ENCODE peak calls at places on chromosomes 7 and 10, in six cellular contexts. N is uterus; V is cardiac muscle cell; L is PC-9; S is CD4-positive, alpha-beta memory T cell; O is heart left ventricle. D is an unnamed sample.

GRCh38 chr10:113151178-113151577 is 201.1 kb downstream of the TCF7L2 start:
- DNase-seq in L (no peak), N (no peak), O (no peak), S (no peak), V (no peak), D (no peak)

GRCh38 chr10:58641095-58641531 is 128.4 kb downstream of the BICC1 start:
- DNase-seq in L (no peak), N (no peak), S (no peak), V (no peak), O (no peak), D (no peak)

GRCh38 chr10:58291538-58292174 is 22.7 kb downstream of the CISD1 start:
- DNase-seq in L (peak; percentile 35), N (no peak), O (no peak), V (peak; percentile 41), S (peak; percentile 40), D (no peak)

GRCh38 chr10:110209399-110209925 is 2.1 kb downstream of the MXI1 start:
- DNase-seq in O (peak; percentile 74), L (peak; percentile 46), N (peak; percentile 73), S (peak; percentile 93), V (peak; percentile 85), D (peak; percentile 83)

GRCh38 chr10:101965075-101965765 is 90.8 kb downstream of the ARMH3 start:
- DNase-seq in L (no peak), O (no peak), S (no peak), N (no peak), V (no peak), D (no peak)

GRCh38 chr10:113492181-113492580 is 60.7 kb upstream of the HABP2 start:
- DNase-seq in V (no peak), N (no peak), O (no peak), L (no peak), S (no peak), D (no peak)

GRCh38 chr10:12533151-12533550 is 183.8 kb downstream of the CAMK1D start:
- DNase-seq in S (no peak), N (no peak), L (no peak), O (no peak), V (no peak), D (no peak)

GRCh38 chr10:128009768-128010167 is 102.9 kb downstream of the PTPRE start:
- DNase-seq in V (no peak), O (no peak), S (no peak), N (no peak), L (no peak), D (no peak)

GRCh38 chr10:107425844-107426553 is 261.5 kb upstream of the SORCS1 start:
- DNase-seq in V (no peak), N (no peak), O (no peak), L (no peak), S (no peak), D (no peak)

GRCh38 chr10:88209837-88210552 is 346.6 kb downstream of the PTEN start:
- DNase-seq in S (no peak), V (no peak), L (no peak), O (no peak), N (no peak), D (peak; percentile 28)

DNA sequence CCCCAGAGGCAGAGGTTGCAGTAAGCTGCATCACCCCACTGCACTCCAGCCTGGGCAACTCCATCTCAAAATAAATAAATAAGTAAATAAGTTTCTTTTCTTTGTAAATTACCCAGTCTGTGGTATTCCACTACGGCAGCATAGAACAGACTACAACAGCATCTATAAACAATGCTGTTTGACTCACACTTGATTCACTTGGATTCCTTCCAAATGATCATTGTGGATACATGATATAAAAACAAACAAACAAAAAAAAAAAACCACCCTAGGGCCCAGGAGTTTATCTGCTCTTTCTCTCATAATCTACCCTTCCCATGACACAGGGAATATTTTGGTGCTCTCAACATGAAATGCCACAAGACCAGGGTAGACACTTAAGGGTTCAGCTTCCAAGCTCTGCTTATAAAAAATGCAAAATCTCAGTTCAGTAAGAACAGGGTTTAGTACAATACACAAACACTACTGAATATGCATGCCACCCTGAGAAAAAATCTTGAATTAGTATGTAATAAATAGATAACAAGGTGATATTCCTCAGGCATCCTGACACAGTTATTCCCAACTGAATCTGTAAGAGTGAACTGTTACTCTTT is 200.9 kb downstream of the FAM107B start:
- DNase-seq in S (no peak), O (no peak), V (no peak), L (no peak), N (no peak), D (no peak)
- H3K4me1 ChIP-seq in S (peaks cover 92% of the 10 kb centered on the region), O (no peaks in the 10 kb centered on the region), V (no peaks in the 10 kb centered on the region), L (peaks cover 77% of the 10 kb centered on the region), N (no peaks in the 10 kb centered on the region), D (peaks cover 3% of the 10 kb centered on the region)

DNA sequence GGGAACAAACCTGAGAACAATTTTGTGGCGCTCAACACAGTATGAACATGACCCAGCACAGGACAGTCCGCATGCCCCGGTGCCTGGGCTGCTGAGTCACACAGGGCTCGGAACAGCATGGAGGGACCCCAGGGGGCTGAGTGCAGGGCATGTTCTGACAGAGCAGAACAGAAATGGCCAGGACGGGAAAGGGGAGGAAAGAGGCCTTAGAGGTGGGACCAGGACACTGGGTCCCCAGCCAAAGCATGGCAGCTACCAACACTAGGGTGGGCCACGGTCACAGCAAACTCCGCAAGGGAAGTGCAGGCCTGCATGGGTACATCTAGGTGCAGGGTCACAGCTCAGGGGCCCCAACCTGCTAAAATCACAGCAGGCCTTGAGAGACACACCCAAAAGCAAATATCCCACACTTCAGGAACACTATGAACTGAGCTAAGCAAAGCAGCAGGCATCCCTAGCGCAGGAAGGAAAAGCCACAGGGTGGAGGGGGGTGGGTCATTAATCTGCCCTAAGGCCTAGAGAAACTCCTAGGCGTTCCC is 5.6 kb downstream of the IMPDH1 start:
- DNase-seq in V (no peak), L (no peak), O (no peak), N (no peak), S (no peak), D (no peak)
- H3K4me3 ChIP-seq in V (no peak overlapping the region), L (peak overlapping the region; percentile 74), O (no peak overlapping the region), N (no peak overlapping the region), S (no peak overlapping the region), D (no peak overlapping the region)

DNA sequence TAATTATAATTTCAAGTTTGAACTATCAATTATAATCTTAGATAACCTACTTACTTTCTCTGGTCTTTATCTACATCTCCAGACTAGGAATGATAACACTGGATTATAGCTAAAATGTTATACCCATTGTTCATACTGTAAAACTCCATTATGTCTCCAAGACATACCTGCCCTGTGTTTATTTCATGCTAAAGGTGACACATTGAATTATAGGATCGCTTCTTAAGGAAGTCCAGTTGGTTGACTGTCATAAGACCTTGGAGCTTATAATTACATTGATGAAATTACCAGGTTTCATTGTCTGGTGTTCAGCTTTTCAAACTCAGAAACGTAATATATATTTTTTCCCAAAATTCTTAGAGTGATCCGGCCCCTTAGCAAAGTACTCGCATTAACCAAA is 15.5 kb upstream of the HERC4 start:
- DNase-seq in N (no peak), V (no peak), O (no peak), S (no peak), L (no peak), D (no peak)
- H3K4me1 ChIP-seq in N (no peaks in the 10 kb centered on the region), V (no peaks in the 10 kb centered on the region), O (no peaks in the 10 kb centered on the region), S (no peaks in the 10 kb centered on the region), L (peaks cover 83% of the 10 kb centered on the region), D (no peaks in the 10 kb centered on the region)

GRCh38 chr7:107712906-107713305 is 31.0 kb upstream of the CBLL1 start:
- DNase-seq in O (no peak), N (no peak), S (no peak), V (no peak), L (no peak), D (no peak)
- H3K4me3 ChIP-seq in O (no peak overlapping the region), N (no peak overlapping the region), S (no peak overlapping the region), V (no peak overlapping the region), L (no peak overlapping the region), D (no peak overlapping the region)

GRCh38 chr7:20198295-20198694 is 18.9 kb downstream of the MACC1 start:
- DNase-seq in L (no peak), S (no peak), O (no peak), V (no peak), N (no peak), D (no peak)

GRCh38 chr7:20200965-20201364 is 16.2 kb downstream of the MACC1 start:
- DNase-seq in S (no peak), O (no peak), V (no peak), N (no peak), L (no peak), D (no peak)

GRCh38 chr7:20197837-20198236 is 19.3 kb downstream of the MACC1 start:
- DNase-seq in V (no peak), L (no peak), O (no peak), S (no peak), N (no peak), D (no peak)

GRCh38 chr7:20200361-20200760 is 16.8 kb downstream of the MACC1 start:
- DNase-seq in L (no peak), S (no peak), N (no peak), V (no peak), O (no peak), D (no peak)

GRCh38 chr7:20199015-20199737 is 18.0 kb downstream of the MACC1 start:
- DNase-seq in S (no peak), O (no peak), L (peak; percentile 89), V (peak; percentile 29), N (peak; percentile 39), D (peak; percentile 72)
- H3K4me1 ChIP-seq in S (no peaks in the 10 kb centered on the region), O (no peaks in the 10 kb centered on the region), L (peaks cover 24% of the 10 kb centered on the region), V (peaks cover 2% of the 10 kb centered on the region), N (no peaks in the 10 kb centered on the region), D (peaks cover 2% of the 10 kb centered on the region)

GRCh38 chr10:124222298-124223000 is 129.1 kb upstream of the CHST15 start:
- DNase-seq in N (no peak), O (no peak), L (no peak), V (peak; percentile 12), S (no peak), D (no peak)
- H3K4me3 ChIP-seq in N (no peak overlapping the region), O (no peak overlapping the region), L (no peak overlapping the region), V (no peak overlapping the region), S (no peak overlapping the region), D (no peak overlapping the region)

GRCh38 chr7:23093111-23093510 is 12.5 kb upstream of the KLHL7 start:
- DNase-seq in L (no peak), O (no peak), S (no peak), N (no peak), V (no peak), D (no peak)
- H3K4me1 ChIP-seq in L (no peaks in the 10 kb centered on the region), O (no peaks in the 10 kb centered on the region), S (no peaks in the 10 kb centered on the region), N (no peaks in the 10 kb centered on the region), V (no peaks in the 10 kb centered on the region), D (no peaks in the 10 kb centered on the region)

GRCh38 chr7:114925443-114925842 is 3.5 kb downstream of the MDFIC start:
- DNase-seq in S (no peak), O (no peak), V (no peak), N (no peak), L (no peak), D (no peak)
- H3K4me3 ChIP-seq in S (peak overlapping the region; percentile 39), O (no peak overlapping the region), V (no peak overlapping the region), N (no peak overlapping the region), L (no peak overlapping the region), D (no peak overlapping the region)

GRCh38 chr10:117135026-117135372 is 3.1 kb downstream of the VAX1 start:
- DNase-seq in L (no peak), N (no peak), S (no peak), V (no peak), O (no peak), D (no peak)

GRCh38 chr10:117135480-117136140 is 2.5 kb downstream of the VAX1 start:
- DNase-seq in N (no peak), O (no peak), L (no peak), V (no peak), S (no peak), D (no peak)

GRCh38 chr10:117132751-117133231 is 5.3 kb downstream of the VAX1 start:
- DNase-seq in V (peak; percentile 27), S (no peak), N (no peak), L (no peak), O (no peak), D (no peak)

GRCh38 chr10:117133273-117134083 is 4.6 kb downstream of the VAX1 start:
- DNase-seq in S (no peak), L (no peak), O (no peak), V (peak; percentile 35), N (no peak), D (no peak)

GRCh38 chr10:117134084-117135025 is 3.7 kb downstream of the VAX1 start:
- DNase-seq in O (no peak), S (no peak), L (no peak), V (peak; percentile 69), N (no peak), D (peak; percentile 18)
- H3K4me1 ChIP-seq in O (peaks cover 20% of the 10 kb centered on the region), S (peaks cover 19% of the 10 kb centered on the region), L (no peaks in the 10 kb centered on the region), V (peaks cover 20% of the 10 kb centered on the region), N (peaks cover 15% of the 10 kb centered on the region), D (no peaks in the 10 kb centered on the region)